ENCODE peak calls at places on chromosomes 6 and 20, in seven cellular contexts. Y, I, B, N, U, M and F are unnamed samples.

GRCh38 chr6:144439016-144439415 is 153.9 kb downstream of the UTRN start:
- DNase-seq in Y (no peak), U (no peak), I (no peak), B (no peak), M (no peak), N (no peak), F (no peak)

GRCh38 chr6:23302499-23302898 is 733.1 kb downstream of the HDGFL1 start:
- DNase-seq in M (no peak), B (no peak), Y (no peak), N (no peak), I (no peak), U (no peak), F (no peak)

GRCh38 chr6:165159459-165159858 is 149.9 kb downstream of the C6orf118 start:
- DNase-seq in M (no peak), I (no peak), N (no peak), B (no peak), U (no peak), Y (no peak), F (no peak)

GRCh38 chr20:8740265-8740664 is 328.6 kb upstream of the PLCB4 start:
- DNase-seq in M (no peak), N (no peak), Y (no peak), B (no peak), U (no peak), I (no peak), F (no peak)

GRCh38 chr20:2873747-2874041 is 413 bp downstream of the PTPRA start:
- DNase-seq in I (no peak), B (no peak), M (peak), U (peak), N (peak), Y (peak), F (peak)

GRCh38 chr6:121405306-121405705 is 30.1 kb upstream of the GJA1 start:
- DNase-seq in I (no peak), B (no peak), M (no peak), N (no peak), U (no peak), Y (no peak), F (no peak)

GRCh38 chr6:136111831-136112230 is 138.3 kb downstream of the MTFR2 start:
- DNase-seq in B (no peak), U (no peak), Y (no peak), N (no peak), I (no peak), M (no peak), F (no peak)

GRCh38 chr20:37773260-37773825 is 79.5 kb downstream of the CTNNBL1 start:
- DNase-seq in N (no peak), M (no peak), Y (no peak), U (no peak), B (no peak), I (no peak), F (no peak)

GRCh38 chr6:89509719-89510339 is 76.9 kb downstream of the ANKRD6 start:
- DNase-seq in M (no peak), N (no peak), I (no peak), U (no peak), B (no peak), Y (no peak), F (no peak)